ENCODE peak calls at places on chromosomes 12 and 14, in six cellular contexts. One of them, this sample, is unnamed. For H3K4me1, the result is how much of the 10 kb centered on the place peaks cover.

GRCh38 chr14:21352587-21352986 is 31.2 kb downstream of the SUPT16H start:
- DNase-seq in CD8-positive, alpha-beta T cell: no peak
- DNase-seq in GM23248: no peak
- DNase-seq in left lung: no peak
- DNase-seq in H1: no peak
- DNase-seq in PC-3: no peak
- DNase-seq in this sample: no peak

GRCh38 chr12:121845699-121846098 is 13.0 kb downstream of the HPD start:
- DNase-seq in H1: no peak
- DNase-seq in GM23248: no peak
- DNase-seq in CD8-positive, alpha-beta T cell: no peak
- DNase-seq in PC-3: no peak
- DNase-seq in left lung: no peak
- DNase-seq in this sample: no peak

GRCh38 chr12:193282-193681 is 20.7 kb downstream of the SLC6A12 start:
- DNase-seq in H1: no peak
- DNase-seq in PC-3: no peak
- DNase-seq in GM23248: no peak
- DNase-seq in left lung: peak
- DNase-seq in CD8-positive, alpha-beta T cell: no peak
- DNase-seq in this sample: no peak

GRCh38 chr12:89350661-89351488 is 1.4 kb downstream of the DUSP6 start:
- DNase-seq in CD8-positive, alpha-beta T cell: peak
- DNase-seq in PC-3: no peak
- DNase-seq in H1: no peak
- DNase-seq in GM23248: peak
- DNase-seq in left lung: peak
- DNase-seq in this sample: peak

GRCh38 chr12:67649165-67650126 is 901 bp downstream of the DYRK2 start:
- DNase-seq in left lung: peak
- DNase-seq in CD8-positive, alpha-beta T cell: peak
- DNase-seq in PC-3: peak
- DNase-seq in H1: peak
- DNase-seq in GM23248: peak
- DNase-seq in this sample: peak

GRCh38 chr14:32460267-32460666 is 131.2 kb downstream of the AKAP6 start:
- DNase-seq in CD8-positive, alpha-beta T cell: no peak
- DNase-seq in left lung: no peak
- DNase-seq in PC-3: no peak
- DNase-seq in H1: no peak
- DNase-seq in GM23248: no peak
- DNase-seq in this sample: no peak

GRCh38 chr14:74404435-74404834 is 21.6 kb downstream of the SYNDIG1L start:
- DNase-seq in CD8-positive, alpha-beta T cell: no peak
- DNase-seq in left lung: no peak
- DNase-seq in H1: no peak
- DNase-seq in GM23248: no peak
- DNase-seq in PC-3: no peak
- DNase-seq in this sample: no peak

GRCh38 chr12:48180424-48180823 is 3.0 kb upstream of the CCDC184 start:
- DNase-seq in GM23248: no peak
- DNase-seq in left lung: no peak
- DNase-seq in PC-3: no peak
- DNase-seq in H1: no peak
- DNase-seq in CD8-positive, alpha-beta T cell: no peak
- DNase-seq in this sample: no peak

GRCh38 chr14:58846682-58847465 is 209.1 kb downstream of the DACT1 start:
- DNase-seq in CD8-positive, alpha-beta T cell: no peak
- DNase-seq in PC-3: no peak
- DNase-seq in GM23248: no peak
- DNase-seq in H1: no peak
- DNase-seq in left lung: no peak
- DNase-seq in this sample: no peak

DNA sequence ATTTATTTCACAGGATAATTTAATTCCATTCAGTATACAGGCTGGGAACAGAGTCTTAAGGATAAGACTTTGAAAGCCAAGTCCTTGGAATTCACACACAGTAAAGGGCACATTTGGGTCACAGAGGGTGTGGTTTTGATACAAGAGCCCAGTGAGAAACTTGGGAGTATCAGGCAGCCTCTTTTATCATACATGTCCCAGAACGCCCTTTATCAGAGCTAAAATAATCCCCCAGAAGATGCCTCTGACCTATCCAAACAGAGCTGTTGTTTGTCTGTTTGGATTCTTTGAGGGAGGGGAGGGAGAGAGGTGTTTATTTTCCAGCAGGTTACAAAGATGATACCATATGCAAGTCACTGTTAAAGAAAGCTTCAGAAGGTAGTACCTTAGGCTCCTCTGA is 167.6 kb downstream of the PRKCH start:
- DNase-seq in CD8-positive, alpha-beta T cell: no peak
- DNase-seq in PC-3: no peak
- DNase-seq in H1: no peak
- DNase-seq in GM23248: no peak
- DNase-seq in left lung: no peak
- DNase-seq in this sample: no peak
- H3K27ac ChIP-seq in CD8-positive, alpha-beta T cell: no peak
- H3K27ac ChIP-seq in PC-3: no peak
- H3K27ac ChIP-seq in H1: no peak
- H3K27ac ChIP-seq in GM23248: no peak
- H3K27ac ChIP-seq in left lung: peak
- H3K27ac ChIP-seq in this sample: peak

GRCh38 chr14:50775357-50775756 is 55.6 kb downstream of the NIN start:
- DNase-seq in PC-3: peak
- DNase-seq in CD8-positive, alpha-beta T cell: no peak
- DNase-seq in H1: no peak
- DNase-seq in left lung: no peak
- DNase-seq in GM23248: peak
- DNase-seq in this sample: no peak
- H3K4me1 ChIP-seq in PC-3: half or more
- H3K4me1 ChIP-seq in CD8-positive, alpha-beta T cell: under half
- H3K4me1 ChIP-seq in H1: under half
- H3K4me1 ChIP-seq in left lung: under half
- H3K4me1 ChIP-seq in GM23248: under half
- H3K4me1 ChIP-seq in this sample: under half

GRCh38 chr12:30795660-30796507 is 41.1 kb upstream of the CAPRIN2 start:
- DNase-seq in CD8-positive, alpha-beta T cell: peak
- DNase-seq in H1: peak
- DNase-seq in PC-3: peak
- DNase-seq in left lung: peak
- DNase-seq in GM23248: peak
- DNase-seq in this sample: peak
- H3K27ac ChIP-seq in CD8-positive, alpha-beta T cell: no peak
- H3K27ac ChIP-seq in H1: no peak
- H3K27ac ChIP-seq in PC-3: peak
- H3K27ac ChIP-seq in left lung: peak
- H3K27ac ChIP-seq in GM23248: peak
- H3K27ac ChIP-seq in this sample: no peak

DNA sequence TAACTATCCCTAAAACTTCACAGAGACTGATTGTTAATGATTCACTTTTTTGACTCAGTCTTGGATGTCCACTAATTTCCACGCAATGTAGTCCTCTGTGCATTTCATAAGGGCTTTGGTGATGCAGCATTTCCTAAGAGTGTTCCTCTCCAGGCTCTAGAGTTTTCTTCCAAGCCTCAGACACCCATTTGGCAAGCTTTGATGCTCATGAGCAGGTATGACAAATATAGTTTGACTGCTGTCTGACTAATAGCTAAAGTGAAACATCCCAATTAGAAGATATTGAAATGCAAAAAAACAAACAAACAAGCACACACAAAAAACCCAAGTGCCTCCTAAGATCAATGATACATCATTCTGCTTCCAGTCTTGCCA is 1.5 kb upstream of the VAMP1 start:
- DNase-seq in CD8-positive, alpha-beta T cell: no peak
- DNase-seq in left lung: no peak
- DNase-seq in GM23248: peak
- DNase-seq in H1: no peak
- DNase-seq in PC-3: no peak
- DNase-seq in this sample: no peak
- H3K4me1 ChIP-seq in CD8-positive, alpha-beta T cell: under half
- H3K4me1 ChIP-seq in left lung: under half
- H3K4me1 ChIP-seq in GM23248: under half
- H3K4me1 ChIP-seq in H1: under half
- H3K4me1 ChIP-seq in PC-3: under half
- H3K4me1 ChIP-seq in this sample: under half

GRCh38 chr14:103207404-103208072 is 84.3 kb downstream of the TNFAIP2 start:
- DNase-seq in CD8-positive, alpha-beta T cell: no peak
- DNase-seq in PC-3: no peak
- DNase-seq in left lung: peak
- DNase-seq in GM23248: peak
- DNase-seq in H1: no peak
- DNase-seq in this sample: no peak

GRCh38 chr14:103206023-103206481 is 82.8 kb downstream of the TNFAIP2 start:
- DNase-seq in left lung: no peak
- DNase-seq in CD8-positive, alpha-beta T cell: no peak
- DNase-seq in GM23248: peak
- DNase-seq in H1: no peak
- DNase-seq in PC-3: no peak
- DNase-seq in this sample: no peak

GRCh38 chr14:103204852-103205540 is 81.7 kb downstream of the TNFAIP2 start:
- DNase-seq in PC-3: no peak
- DNase-seq in H1: no peak
- DNase-seq in GM23248: peak
- DNase-seq in left lung: no peak
- DNase-seq in CD8-positive, alpha-beta T cell: no peak
- DNase-seq in this sample: no peak

GRCh38 chr14:103207038-103207403 is 83.8 kb downstream of the TNFAIP2 start:
- DNase-seq in CD8-positive, alpha-beta T cell: no peak
- DNase-seq in PC-3: no peak
- DNase-seq in H1: peak
- DNase-seq in GM23248: peak
- DNase-seq in left lung: no peak
- DNase-seq in this sample: no peak

GRCh38 chr14:103205541-103205906 is 82.3 kb downstream of the TNFAIP2 start:
- DNase-seq in GM23248: peak
- DNase-seq in PC-3: no peak
- DNase-seq in CD8-positive, alpha-beta T cell: no peak
- DNase-seq in H1: no peak
- DNase-seq in left lung: no peak
- DNase-seq in this sample: no peak
- H3K27ac ChIP-seq in GM23248: peak
- H3K27ac ChIP-seq in PC-3: no peak
- H3K27ac ChIP-seq in CD8-positive, alpha-beta T cell: no peak
- H3K27ac ChIP-seq in H1: no peak
- H3K27ac ChIP-seq in left lung: no peak
- H3K27ac ChIP-seq in this sample: no peak

DNA sequence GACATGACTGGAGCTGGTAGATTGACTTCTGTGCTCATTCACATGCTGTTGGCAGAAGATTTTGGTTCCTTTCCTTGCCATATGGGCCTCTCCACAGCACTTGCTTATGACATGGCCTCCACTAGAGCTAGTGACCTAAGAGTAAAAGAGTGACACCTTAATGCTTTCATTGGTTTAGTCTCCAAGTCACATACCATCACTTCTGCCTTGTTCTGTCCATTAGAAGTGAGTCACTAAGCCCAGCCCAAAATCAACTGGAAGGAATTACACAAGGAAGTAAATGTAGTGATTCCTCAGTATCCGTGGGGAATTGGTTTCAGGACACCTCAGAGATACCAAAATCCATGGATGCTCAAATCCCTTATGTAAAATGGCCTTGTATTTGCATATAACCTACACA is 81.3 kb downstream of the PPHLN1 start:
- DNase-seq in GM23248: peak
- DNase-seq in left lung: no peak
- DNase-seq in PC-3: peak
- DNase-seq in H1: no peak
- DNase-seq in CD8-positive, alpha-beta T cell: no peak
- DNase-seq in this sample: no peak
- H3K4me1 ChIP-seq in GM23248: under half
- H3K4me1 ChIP-seq in left lung: under half
- H3K4me1 ChIP-seq in PC-3: under half
- H3K4me1 ChIP-seq in H1: under half
- H3K4me1 ChIP-seq in CD8-positive, alpha-beta T cell: under half
- H3K4me1 ChIP-seq in this sample: under half

DNA sequence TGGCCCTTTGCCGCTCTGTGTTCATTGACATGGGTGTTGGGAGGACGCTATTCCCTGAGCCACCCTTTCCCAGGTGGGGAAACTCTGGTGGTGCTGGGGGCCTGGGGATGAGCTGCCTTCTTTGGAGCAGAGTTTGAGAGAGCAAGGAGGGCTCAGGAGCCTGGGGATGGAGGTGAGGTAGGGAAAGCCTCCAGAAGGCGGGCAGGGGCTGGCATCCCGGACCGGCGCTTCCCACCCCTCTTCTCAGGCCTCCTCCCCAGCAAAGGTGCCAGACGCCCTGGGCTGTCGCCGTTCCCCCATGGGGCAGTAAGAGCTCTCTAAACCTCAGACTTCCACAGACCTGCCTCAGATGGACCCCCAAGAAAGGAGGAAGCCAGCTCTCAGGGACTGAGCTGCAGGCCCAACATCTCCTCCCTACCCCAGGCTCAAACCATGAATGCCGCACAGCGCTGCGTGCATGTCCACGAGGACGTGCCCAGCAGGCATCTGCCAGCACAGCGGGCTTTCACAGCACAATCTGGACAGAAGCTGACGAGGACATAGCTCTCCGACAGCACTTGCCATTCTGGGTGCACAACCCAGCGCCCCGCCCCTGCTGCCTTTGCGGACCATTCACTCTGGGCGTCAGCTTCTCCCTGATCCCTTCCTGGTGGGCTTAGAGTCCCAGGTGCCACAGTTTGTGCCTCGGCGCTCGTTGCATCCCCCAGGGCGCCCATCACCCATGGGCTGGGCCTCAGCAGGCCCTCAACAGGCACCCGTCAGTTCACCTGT is 14.9 kb upstream of the TTC7B start:
- DNase-seq in H1: no peak
- DNase-seq in GM23248: no peak
- DNase-seq in PC-3: no peak
- DNase-seq in left lung: no peak
- DNase-seq in CD8-positive, alpha-beta T cell: no peak
- DNase-seq in this sample: no peak
- H3K27ac ChIP-seq in H1: no peak
- H3K27ac ChIP-seq in GM23248: no peak
- H3K27ac ChIP-seq in PC-3: no peak
- H3K27ac ChIP-seq in left lung: no peak
- H3K27ac ChIP-seq in CD8-positive, alpha-beta T cell: no peak
- H3K27ac ChIP-seq in this sample: no peak